ENCODE peak calls at places on chromosomes 3 and 15, in nine cellular contexts. T, H, E, B, U, R, J, D and C are unnamed samples.

GRCh38 chr3:99966657-99967420 is 147.5 kb downstream of the FILIP1L start:
- DNase-seq in T (no peak), H (no peak), E (no peak), B (no peak), U (no peak), R (no peak), J (no peak), D (no peak), C (no peak)

GRCh38 chr15:98413973-98414546 is 234.3 kb upstream of the IGF1R start:
- DNase-seq in T (no peak), H (no peak), E (no peak), B (no peak), U (no peak), R (no peak), J (no peak), D (no peak), C (no peak)

GRCh38 chr15:22786868-22787698 is 639 bp downstream of the NIPA1 start:
- DNase-seq in T (peak), H (no peak), E (no peak), B (peak), U (peak), R (peak), J (no peak), D (no peak), C (peak)

GRCh38 chr3:82114589-82114988 is 353.1 kb upstream of the GBE1 start:
- DNase-seq in T (no peak), H (no peak), E (no peak), B (no peak), U (no peak), R (no peak), J (no peak), D (no peak), C (no peak)

GRCh38 chr3:108554913-108555571 is 34.2 kb downstream of the CIP2A start:
- DNase-seq in T (no peak), H (no peak), E (no peak), B (peak), U (no peak), R (no peak), J (no peak), D (no peak), C (no peak)

GRCh38 chr15:101320501-101321052 is 25.5 kb upstream of the SNRPA1 start:
- DNase-seq in T (no peak), H (peak), E (no peak), B (peak), U (peak), R (no peak), J (no peak), D (no peak), C (no peak)

GRCh38 chr3:10002951-10003350 is 16.3 kb upstream of the EMC3 start:
- DNase-seq in T (no peak), H (peak), E (no peak), B (no peak), U (no peak), R (no peak), J (no peak), D (no peak), C (no peak)

GRCh38 chr3:17985658-17986392 is 243.4 kb upstream of the TBC1D5 start:
- DNase-seq in T (no peak), H (no peak), E (no peak), B (no peak), U (no peak), R (no peak), J (no peak), D (no peak), C (no peak)

GRCh38 chr3:125212096-125212508 is 446 bp downstream of the SLC12A8 start:
- DNase-seq in T (no peak), H (no peak), E (no peak), B (peak), U (peak), R (no peak), J (no peak), D (no peak), C (no peak)

GRCh38 chr3:57803647-57804081 is 47.6 kb downstream of the SLMAP start:
- DNase-seq in T (peak), H (no peak), E (no peak), B (peak), U (no peak), R (peak), J (no peak), D (no peak), C (no peak)

GRCh38 chr3:180421221-180421620 is 180.7 kb upstream of the TTC14 start:
- DNase-seq in T (no peak), H (no peak), E (no peak), B (no peak), U (no peak), R (no peak), J (no peak), D (no peak), C (no peak)

GRCh38 chr3:67437090-67437489 is 217.3 kb downstream of the SUCLG2 start:
- DNase-seq in T (no peak), H (no peak), E (no peak), B (no peak), U (no peak), R (no peak), J (no peak), D (no peak), C (no peak)

GRCh38 chr3:108103971-108104797 is 13.4 kb upstream of the CD47 start:
- DNase-seq in T (no peak), H (no peak), E (no peak), B (no peak), U (no peak), R (peak), J (no peak), D (no peak), C (no peak)

GRCh38 chr3:143885803-143886427 is 37.6 kb upstream of the SLC9A9 start:
- DNase-seq in T (peak), H (no peak), E (no peak), B (peak), U (no peak), R (no peak), J (no peak), D (no peak), C (no peak)

GRCh38 chr15:75346796-75347221 is at the start of gene NEIL1:
- DNase-seq in T (no peak), H (no peak), E (no peak), B (peak), U (peak), R (no peak), J (no peak), D (no peak), C (no peak)

GRCh38 chr15:29686445-29687203 is 135.6 kb downstream of the TJP1 start:
- DNase-seq in T (peak), H (no peak), E (no peak), B (no peak), U (no peak), R (no peak), J (no peak), D (no peak), C (no peak)

GRCh38 chr15:57667171-57667924 is 39.2 kb upstream of the POLR2M start:
- DNase-seq in T (peak), H (no peak), E (no peak), B (peak), U (no peak), R (peak), J (no peak), D (no peak), C (no peak)

GRCh38 chr3:177419904-177420601 is 222.8 kb upstream of the TBL1XR1 start:
- DNase-seq in T (peak), H (no peak), E (no peak), B (no peak), U (no peak), R (peak), J (no peak), D (no peak), C (no peak)

GRCh38 chr15:101026686-101027272 is 107.6 kb downstream of the LRRK1 start:
- DNase-seq in T (no peak), H (peak), E (no peak), B (no peak), U (peak), R (no peak), J (no peak), D (no peak), C (no peak)

GRCh38 chr3:14145670-14146380 is 21.0 kb downstream of the TMEM43 start:
- DNase-seq in T (no peak), H (no peak), E (no peak), B (no peak), U (peak), R (no peak), J (no peak), D (no peak), C (no peak)
- TF ChIP-seq CTCF in T (no peak), H (no peak), E (no peak), B (no peak), U (no peak), R (no peak), J (no peak), D (no peak), C (no peak)

GRCh38 chr15:43872416-43873020 is 45.7 kb downstream of the WDR76 start:
- DNase-seq in T (peak), H (no peak), E (no peak), B (peak), U (no peak), R (no peak), J (no peak), D (no peak), C (peak)
- H3K4me3 ChIP-seq in T (no peak), H (no peak), E (no peak), B (no peak), U (no peak), R (no peak), J (no peak), D (no peak), C (no peak)

DNA sequence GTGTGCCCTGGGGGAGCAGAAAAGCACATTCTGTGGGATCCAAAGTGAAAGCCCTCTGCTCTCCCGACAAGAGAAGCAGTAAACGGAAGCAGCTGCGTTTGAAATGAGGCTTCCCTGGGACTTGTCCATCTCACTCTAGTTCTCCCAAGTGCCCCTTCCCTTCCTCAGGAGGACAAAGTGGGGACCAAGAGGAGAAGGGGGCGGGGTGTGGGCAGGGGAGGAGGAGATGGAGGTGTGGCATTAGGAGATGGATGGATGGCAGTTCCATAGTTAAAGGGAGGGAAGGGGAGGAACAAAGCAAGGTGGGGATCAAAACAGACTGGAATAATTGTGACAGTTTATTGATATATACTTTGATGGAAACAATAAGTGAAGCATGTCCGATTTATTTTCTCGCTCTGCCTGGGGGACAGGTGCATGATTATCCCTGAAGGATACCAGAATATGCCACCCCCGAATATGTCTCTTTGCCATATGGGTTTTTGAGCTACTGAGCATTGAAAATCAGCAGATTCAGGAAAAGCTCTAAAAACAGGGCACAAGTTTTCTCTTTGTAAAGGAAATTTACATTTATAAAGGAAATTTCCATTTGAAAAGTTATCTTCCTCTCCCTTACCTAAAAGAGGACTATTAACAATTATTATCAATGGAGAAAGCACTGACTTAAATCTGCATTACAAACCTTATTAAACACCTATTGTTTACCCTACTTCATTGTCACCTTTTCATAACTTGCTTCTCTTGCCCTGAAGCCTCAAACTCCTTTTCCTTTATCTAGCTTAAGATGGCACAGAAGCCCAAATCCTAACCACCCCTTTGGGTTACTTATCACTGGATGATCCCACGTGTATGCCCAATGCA is 58.9 kb upstream of the DAZL start:
- DNase-seq in T (no peak), H (no peak), E (no peak), B (peak), U (peak), R (no peak), J (no peak), D (no peak), C (no peak)
- H3K27ac ChIP-seq in T (no peak), H (no peak), E (no peak), B (peak), U (no peak), R (no peak), J (no peak), D (no peak), C (no peak)

GRCh38 chr3:45080824-45081223 is 54.7 kb downstream of the CLEC3B start:
- DNase-seq in T (no peak), H (no peak), E (no peak), B (no peak), U (no peak), R (no peak), J (no peak), D (no peak), C (no peak)

GRCh38 chr3:45079715-45080114 is 53.6 kb downstream of the CLEC3B start:
- DNase-seq in T (no peak), H (no peak), E (no peak), B (no peak), U (no peak), R (no peak), J (no peak), D (no peak), C (no peak)

GRCh38 chr3:45081506-45081905 is 55.4 kb downstream of the CLEC3B start:
- DNase-seq in T (no peak), H (no peak), E (no peak), B (no peak), U (no peak), R (no peak), J (no peak), D (no peak), C (no peak)

GRCh38 chr3:45075821-45076625 is 49.9 kb downstream of the CLEC3B start:
- DNase-seq in T (no peak), H (no peak), E (no peak), B (peak), U (no peak), R (no peak), J (no peak), D (no peak), C (no peak)

DNA sequence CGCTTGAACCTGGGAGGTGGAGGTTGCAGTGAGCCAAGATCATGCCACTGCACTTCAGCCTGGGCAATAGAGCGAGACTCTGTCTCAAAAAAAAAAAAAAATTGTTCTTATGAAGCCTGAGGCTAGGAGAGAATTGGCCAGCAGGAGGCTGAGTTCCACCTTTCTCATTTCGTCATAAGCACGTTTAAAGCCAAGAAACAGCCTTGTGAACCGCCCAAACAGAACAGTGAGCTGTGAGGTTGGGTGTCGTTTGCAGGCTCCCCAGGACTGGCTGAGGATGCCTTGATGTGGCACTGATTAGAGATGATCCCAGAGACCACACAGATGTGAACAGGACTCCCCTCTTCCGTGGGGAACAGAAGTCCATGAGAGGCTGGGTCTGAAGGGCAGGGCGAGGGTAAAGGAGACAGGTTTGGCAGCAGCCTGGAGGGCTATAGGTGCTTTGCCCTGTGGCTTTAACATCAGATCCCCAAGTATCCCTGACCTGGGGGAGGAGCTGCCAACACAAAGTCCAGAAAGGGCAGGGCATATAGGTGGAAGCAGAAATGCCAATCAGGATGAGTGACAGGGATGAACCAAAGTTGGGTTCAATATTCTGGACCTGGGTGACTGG is 52.9 kb downstream of the CLEC3B start:
- DNase-seq in T (peak), H (no peak), E (no peak), B (no peak), U (no peak), R (no peak), J (no peak), D (no peak), C (no peak)
- TF ChIP-seq CTCF in T (no peak), H (no peak), E (no peak), B (no peak), U (no peak), R (peak), J (no peak), D (no peak), C (no peak)

DNA sequence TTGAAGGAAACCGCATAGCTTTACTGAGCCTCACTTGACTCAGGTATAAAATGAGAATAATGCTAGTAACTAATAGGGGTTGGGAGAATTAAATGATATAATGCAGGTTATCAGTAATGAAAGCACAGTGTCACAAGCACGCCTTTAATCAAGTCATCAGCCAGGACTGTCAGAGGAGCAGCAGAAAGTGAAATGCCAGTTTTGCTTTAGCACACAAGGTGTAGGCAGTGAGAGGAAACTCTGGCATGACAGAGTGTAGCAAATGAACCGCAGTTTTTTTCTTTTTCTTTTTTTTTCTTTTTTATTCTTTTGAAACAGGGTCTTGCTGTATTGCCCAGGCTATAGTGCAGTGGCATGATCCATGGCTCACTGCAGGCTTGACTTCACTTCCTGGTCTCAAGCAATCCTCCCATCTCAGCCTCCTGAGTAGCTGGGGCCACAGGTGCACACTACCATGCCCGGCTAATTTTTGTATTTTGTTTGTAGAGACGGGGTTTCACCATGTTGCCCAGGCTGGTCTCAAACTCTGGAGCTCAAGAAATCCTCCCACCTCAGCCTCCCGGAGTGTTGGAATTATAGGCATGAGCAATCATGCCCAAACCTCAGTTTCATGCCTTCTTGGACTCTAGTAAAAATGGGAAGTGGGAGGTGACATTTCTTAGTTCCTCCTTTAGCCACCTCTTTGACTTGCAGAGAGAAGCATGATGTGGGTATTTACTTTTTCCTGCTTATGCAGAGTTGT is 9.7 kb upstream of the SCAANT1 start:
- DNase-seq in T (no peak), H (no peak), E (no peak), B (no peak), U (no peak), R (no peak), J (no peak), D (no peak), C (no peak)
- H3K4me3 ChIP-seq in T (no peak), H (no peak), E (no peak), B (no peak), U (no peak), R (no peak), J (no peak), D (no peak), C (no peak)

GRCh38 chr15:63135281-63135680 is 13.6 kb downstream of the LACTB start:
- DNase-seq in T (no peak), H (no peak), E (no peak), B (no peak), U (no peak), R (no peak), J (no peak), D (no peak), C (no peak)
- H3K27ac ChIP-seq in T (peak), H (no peak), E (peak), B (no peak), U (peak), R (peak), J (peak), D (peak), C (no peak)

GRCh38 chr15:55741592-55742497 is 1.1 kb downstream of the PRTG start:
- DNase-seq in T (peak), H (no peak), E (no peak), B (peak), U (no peak), R (peak), J (no peak), D (no peak), C (no peak)
- TF ChIP-seq CTCF in T (no peak), H (no peak), E (no peak), B (no peak), U (no peak), R (no peak), J (no peak), D (no peak), C (no peak)

DNA sequence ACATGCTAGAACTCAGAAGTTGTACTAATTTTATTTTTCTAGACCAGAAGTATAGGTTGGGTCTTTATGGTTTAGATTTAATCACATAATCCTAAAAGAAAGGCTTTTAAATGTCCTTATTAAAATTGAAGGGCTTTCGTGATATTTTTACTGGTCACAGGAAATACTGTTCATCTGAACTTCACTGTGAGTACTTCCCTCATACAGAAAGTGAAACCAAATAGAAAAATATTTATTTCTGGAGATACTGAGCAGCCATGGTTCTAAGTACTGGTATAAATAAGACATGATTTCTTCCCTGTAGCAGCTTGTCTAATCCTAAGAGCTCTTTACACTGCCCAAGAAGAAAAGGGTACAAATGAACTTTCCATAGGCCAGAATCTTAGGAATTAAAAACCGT is 2.0 kb downstream of the SNRK start:
- DNase-seq in T (no peak), H (no peak), E (no peak), B (no peak), U (no peak), R (no peak), J (no peak), D (no peak), C (no peak)
- H3K4me3 ChIP-seq in T (no peak), H (peak), E (peak), B (no peak), U (peak), R (peak), J (peak), D (peak), C (peak)

DNA sequence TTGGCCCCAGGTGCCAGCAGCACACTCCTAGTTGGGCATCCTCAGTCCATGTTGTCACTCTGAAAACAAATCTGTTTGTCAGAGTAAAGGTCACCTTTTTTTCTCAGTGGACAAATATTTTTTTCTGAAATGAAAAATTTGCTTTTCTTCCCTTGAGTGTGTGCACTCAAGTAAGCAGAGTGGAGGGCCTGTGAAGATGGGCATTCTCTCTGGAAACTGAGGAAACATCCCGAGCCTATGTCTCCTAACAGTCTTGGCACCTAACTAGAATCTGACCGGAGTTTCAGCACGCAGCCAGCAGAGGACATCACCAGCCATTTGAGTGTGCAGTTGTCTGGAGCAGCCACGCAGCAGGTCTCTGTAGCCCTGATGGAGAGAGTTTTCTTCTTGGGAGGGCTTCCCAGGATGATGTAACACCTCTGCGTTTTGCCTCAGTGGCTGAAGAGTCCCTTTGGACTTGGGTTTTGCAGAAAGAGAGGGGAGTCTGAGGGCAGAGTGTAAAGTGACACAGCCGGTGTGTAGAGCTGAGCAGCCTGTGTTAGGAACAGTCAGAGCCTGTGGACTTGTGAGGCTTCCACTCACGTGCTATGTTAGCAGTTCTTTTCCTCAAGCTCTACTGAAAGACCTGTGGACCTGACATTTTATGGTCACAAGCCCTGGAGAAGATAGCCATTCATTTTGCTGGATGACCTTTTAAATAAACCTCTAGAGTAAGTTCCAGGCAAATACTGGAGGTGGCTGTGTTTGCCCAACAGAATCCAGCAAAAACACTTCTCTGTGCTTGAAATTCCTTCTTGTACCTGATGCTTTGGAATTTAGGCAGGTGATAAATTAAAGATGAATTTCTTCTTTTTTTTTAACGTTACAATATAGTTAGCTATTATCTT is 51.6 kb downstream of the ABHD2 start:
- DNase-seq in T (peak), H (no peak), E (no peak), B (peak), U (no peak), R (no peak), J (no peak), D (no peak), C (peak)
- H3K27ac ChIP-seq in T (peak), H (peak), E (peak), B (no peak), U (no peak), R (peak), J (peak), D (peak), C (peak)

GRCh38 chr15:23801881-23802280 is 114.8 kb upstream of the NDN start:
- DNase-seq in T (no peak), H (no peak), E (no peak), B (no peak), U (no peak), R (no peak), J (no peak), D (no peak), C (no peak)
- TF ChIP-seq CTCF in T (no peak), H (no peak), E (no peak), B (no peak), U (no peak), R (no peak), J (no peak), D (no peak), C (no peak)